ENCODE peak calls at places on chromosomes 5 and 9, in four cellular contexts. I is heart right ventricle, Q is MCF 10A, F is endothelial cell. N is an unnamed sample.

GRCh38 chr9:99051353-99051752 is 53.6 kb upstream of the TGFBR1 start:
- DNase-seq in F (no peak), I (no peak), Q (no peak), N (no peak)

GRCh38 chr9:114798793-114799427 is 6.9 kb downstream of the TNFSF15 start:
- DNase-seq in F (no peak), I (no peak), Q (peak), N (no peak)

GRCh38 chr9:89562186-89562814 is 42.5 kb upstream of the GADD45G start:
- DNase-seq in I (no peak), Q (no peak), F (no peak), N (no peak)

GRCh38 chr9:105419981-105420597 is 27.7 kb upstream of the FSD1L start:
- DNase-seq in Q (no peak), I (no peak), F (no peak), N (no peak)

GRCh38 chr9:129239946-129240490 is 62.0 kb upstream of the IER5L start:
- DNase-seq in I (no peak), Q (no peak), F (no peak), N (peak)

GRCh38 chr9:27386759-27387158 is 89.8 kb upstream of the EQTN start:
- DNase-seq in Q (no peak), I (no peak), F (no peak), N (no peak)

GRCh38 chr9:27192291-27192960 is 83.4 kb downstream of the TEK start:
- DNase-seq in F (no peak), Q (no peak), I (peak), N (no peak)

GRCh38 chr5:31680528-31680927 is 41.6 kb downstream of the PDZD2 start:
- DNase-seq in Q (no peak), I (peak), F (no peak), N (peak)

GRCh38 chr5:4359847-4360246 is 764.2 kb downstream of the IRX1 start:
- DNase-seq in F (no peak), I (no peak), Q (no peak), N (no peak)

GRCh38 chr5:153504726-153505125 is 14.3 kb downstream of the GRIA1 start:
- DNase-seq in F (no peak), I (no peak), Q (peak), N (no peak)

GRCh38 chr9:108889649-108890067 is 27.6 kb downstream of the ACTL7A start:
- DNase-seq in F (no peak), Q (peak), I (no peak), N (no peak)

GRCh38 chr5:103243665-103244064 is 14.9 kb upstream of the MACIR start:
- DNase-seq in F (no peak), Q (no peak), I (no peak), N (no peak)

GRCh38 chr9:88732128-88732527 is 197.2 kb downstream of the NXNL2 start:
- DNase-seq in F (no peak), I (no peak), Q (peak), N (no peak)

GRCh38 chr5:126234563-126235195 is 188.5 kb upstream of the GRAMD2B start:
- DNase-seq in Q (peak), I (no peak), F (peak), N (no peak)

GRCh38 chr9:136481558-136481957 is 1.3 kb downstream of the SEC16A start:
- DNase-seq in I (no peak), F (no peak), Q (no peak), N (no peak)

GRCh38 chr9:469672-470040 is 255.0 kb downstream of the DOCK8 start:
- DNase-seq in Q (no peak), F (no peak), I (peak), N (peak)

GRCh38 chr5:130642461-130642860 is 522.6 kb downstream of the HINT1 start:
- DNase-seq in Q (no peak), F (no peak), I (no peak), N (no peak)

GRCh38 chr9:136713555-136713949 is 1.2 kb downstream of the DIPK1B start:
- DNase-seq in F (no peak), I (peak), Q (no peak), N (no peak)

GRCh38 chr9:136502196-136502595 is 19.4 kb upstream of the SEC16A start:
- DNase-seq in I (no peak), F (no peak), Q (no peak), N (no peak)

GRCh38 chr9:113558632-113559502 is 95.3 kb downstream of the RGS3 start:
- DNase-seq in F (no peak), I (peak), Q (peak), N (peak)

GRCh38 chr5:87411586-87412416 is 929 bp downstream of the CCNH start:
- DNase-seq in Q (peak), I (no peak), F (peak), N (no peak)

GRCh38 chr9:127079741-127080140 is 42.7 kb downstream of the ANGPTL2 start:
- DNase-seq in F (no peak), I (no peak), Q (no peak), N (no peak)

GRCh38 chr5:84437673-84438315 is 53.1 kb upstream of the EDIL3 start:
- DNase-seq in F (no peak), Q (peak), I (no peak), N (no peak)

GRCh38 chr5:122095158-122095557 is 17.1 kb upstream of the LOX start:
- DNase-seq in I (no peak), Q (no peak), F (no peak), N (no peak)

GRCh38 chr9:129557192-129558036 is 63.5 kb downstream of the C9orf50 start:
- DNase-seq in Q (no peak), I (no peak), F (peak), N (no peak)

GRCh38 chr5:2865856-2866546 is 114.5 kb upstream of the IRX2 start:
- DNase-seq in F (no peak), I (no peak), Q (no peak), N (no peak)

GRCh38 chr5:103904651-103905050 is 342.1 kb upstream of the NUDT12 start:
- DNase-seq in Q (no peak), I (no peak), F (no peak), N (no peak)

GRCh38 chr5:163712011-163712410 is 206.6 kb downstream of the MAT2B start:
- DNase-seq in F (no peak), I (no peak), Q (peak), N (no peak)

GRCh38 chr5:14635656-14636055 is 28.9 kb upstream of the OTULIN start:
- DNase-seq in F (no peak), Q (no peak), I (no peak), N (no peak)

GRCh38 chr5:96855041-96855872 is 21.0 kb upstream of the ERAP2 start:
- DNase-seq in F (no peak), Q (peak), I (no peak), N (no peak)

GRCh38 chr9:18905033-18905882 is 127.8 kb downstream of the SAXO1 start:
- DNase-seq in F (no peak), Q (peak), I (no peak), N (no peak)

GRCh38 chr9:129343697-129344375 is 165.8 kb upstream of the IER5L start:
- DNase-seq in F (no peak), I (peak), Q (no peak), N (peak)

GRCh38 chr5:107389130-107389553 is 281.6 kb downstream of the EFNA5 start:
- DNase-seq in Q (peak), I (no peak), F (no peak), N (no peak)

GRCh38 chr9:88745281-88746001 is 210.5 kb downstream of the NXNL2 start:
- DNase-seq in I (no peak), F (no peak), Q (no peak), N (no peak)

GRCh38 chr5:9054821-9055589 is 490.9 kb downstream of the SEMA5A start:
- DNase-seq in F (no peak), I (no peak), Q (no peak), N (no peak)

GRCh38 chr9:23644906-23645305 is 181.1 kb downstream of the ELAVL2 start:
- DNase-seq in F (no peak), Q (no peak), I (no peak), N (no peak)

GRCh38 chr5:178703015-178703414 is 27.4 kb downstream of the ZNF354A start:
- DNase-seq in F (no peak), Q (no peak), I (no peak), N (no peak)

GRCh38 chr5:122415481-122416120 is 103.6 kb downstream of the SNCAIP start:
- DNase-seq in F (peak), Q (peak), I (peak), N (peak)

GRCh38 chr5:111223790-111224560 is at the start of gene CAMK4:
- DNase-seq in F (peak), Q (peak), I (peak), N (peak)

GRCh38 chr9:35792826-35793225 is 1.4 kb downstream of the NPR2 start:
- DNase-seq in I (no peak), Q (no peak), F (no peak), N (no peak)

GRCh38 chr5:7074176-7074575 is 321.8 kb upstream of the ADCY2 start:
- DNase-seq in Q (no peak), I (no peak), F (no peak), N (no peak)
- TF ChIP-seq CTCF in Q (no peak), I (no peak), F (no peak), N (no peak)

DNA sequence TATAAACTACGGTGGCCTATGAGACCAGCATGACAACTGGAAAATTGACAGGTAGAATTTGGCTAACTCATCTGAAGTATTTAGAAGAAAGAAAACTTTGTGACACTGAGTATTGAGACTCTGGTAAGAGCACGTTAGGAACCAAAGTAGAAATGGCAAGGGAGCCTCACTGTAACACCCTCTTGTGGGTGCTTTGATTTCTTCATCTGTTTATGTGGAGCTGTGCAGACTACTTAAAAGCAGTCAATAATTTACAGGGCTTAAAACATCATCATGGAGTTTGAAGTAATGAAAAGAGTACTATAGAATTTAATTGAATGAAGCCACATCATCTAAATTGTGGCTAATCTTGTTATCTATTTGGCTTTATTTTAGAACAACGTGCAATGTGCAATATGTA is 414.2 kb downstream of the CCDC171 start:
- DNase-seq in I (no peak), Q (no peak), F (no peak), N (no peak)
- TF ChIP-seq CTCF in I (no peak), Q (no peak), F (no peak), N (no peak)

DNA sequence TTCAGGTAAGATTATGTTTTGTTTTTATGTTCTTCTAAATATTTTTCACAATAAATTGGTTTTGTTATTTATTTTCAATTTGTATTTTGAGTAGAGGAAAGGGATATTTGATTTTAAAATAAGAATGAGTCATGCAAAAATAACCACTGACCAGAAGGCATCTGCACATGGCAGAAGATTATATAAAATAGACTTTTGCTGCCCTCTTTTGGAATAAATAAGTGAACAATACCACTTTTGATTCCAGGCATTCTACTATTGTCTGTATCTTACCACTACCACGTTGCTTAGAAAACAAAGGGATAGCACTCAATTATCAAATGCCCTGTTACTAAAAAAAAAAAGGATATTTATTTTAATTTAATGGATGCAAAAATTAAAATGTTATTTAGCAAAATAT is 227.3 kb upstream of the ITGA1 start:
- DNase-seq in I (no peak), Q (peak), F (no peak), N (no peak)
- TF ChIP-seq CTCF in I (no peak), Q (peak), F (no peak), N (no peak)

GRCh38 chr5:139294372-139295165 is 1.0 kb downstream of the MATR3 start:
- DNase-seq in F (peak), Q (peak), I (peak), N (peak)
- TF ChIP-seq CTCF in F (no peak), Q (no peak), I (no peak), N (peak)

GRCh38 chr5:170542691-170543275 is 39.0 kb downstream of the KCNIP1 start:
- DNase-seq in I (no peak), Q (no peak), F (no peak), N (no peak)

GRCh38 chr5:170538970-170539586 is 35.3 kb downstream of the KCNIP1 start:
- DNase-seq in I (no peak), Q (no peak), F (no peak), N (no peak)

GRCh38 chr5:170540276-170540675 is 36.5 kb downstream of the KCNIP1 start:
- DNase-seq in F (no peak), I (no peak), Q (no peak), N (no peak)

GRCh38 chr5:170538096-170538465 is 34.3 kb downstream of the KCNIP1 start:
- DNase-seq in F (no peak), I (no peak), Q (no peak), N (no peak)

DNA sequence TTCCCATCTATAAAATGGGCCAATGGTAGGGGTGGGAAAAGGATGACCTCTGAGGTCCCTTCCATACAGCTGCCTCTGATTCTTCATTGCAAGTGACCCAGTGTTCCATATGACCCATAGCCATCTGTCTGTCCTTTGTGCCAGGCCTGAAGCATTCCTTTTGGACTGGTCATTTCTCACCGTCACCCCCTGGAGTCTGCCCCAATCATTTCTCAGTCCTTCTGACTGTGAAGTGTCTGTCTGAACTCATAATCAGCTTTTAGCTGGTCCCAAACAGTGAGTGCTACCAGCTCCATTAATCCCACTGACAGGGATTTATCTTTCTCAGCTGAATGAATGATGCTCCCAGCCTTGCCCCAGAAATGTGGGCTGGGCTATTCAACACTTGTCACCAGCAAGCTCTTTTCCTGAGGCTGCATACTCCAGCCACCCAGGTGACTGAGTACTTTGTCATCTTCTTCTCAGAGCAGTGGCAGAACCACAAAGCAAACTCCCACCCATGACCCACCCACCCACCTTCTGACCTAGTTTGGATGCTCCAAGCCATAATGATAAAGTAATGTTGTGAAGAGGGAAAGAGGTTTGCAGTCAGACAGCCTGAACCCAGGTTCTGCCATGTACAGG is 37.4 kb downstream of the KCNIP1 start:
- DNase-seq in I (no peak), F (no peak), Q (no peak), N (no peak)
- TF ChIP-seq CTCF in I (no peak), F (no peak), Q (no peak), N (no peak)

GRCh38 chr9:131426545-131426944 is 32.7 kb downstream of the PRRC2B start:
- DNase-seq in Q (no peak), F (no peak), I (no peak), N (no peak)
- TF ChIP-seq CTCF in Q (no peak), F (no peak), I (no peak), N (no peak)

N was measured in dorsolateral prefrontal cortex.